ENCODE peak calls at places on chromosomes 5 and 9, in seven cellular contexts. L is ovary; R is IMR-90; E is endodermal cell; N is CD8-positive, alpha-beta memory T cell; I is right lobe of liver; M is endothelial cell of umbilical vein. U is an unnamed sample. For H3K4me1 and H3K36me3, the result is how much of the 10 kb centered on the place peaks cover.

GRCh38 chr5:84696651-84697050 is 312.0 kb upstream of the EDIL3 start:
- DNase-seq in R (peak), M (no peak), I (no peak), N (no peak), E (no peak), L (no peak), U (no peak)

GRCh38 chr5:139912804-139913203 is 117.2 kb downstream of the PSD2 start:
- DNase-seq in N (no peak), M (no peak), L (peak), E (no peak), R (no peak), I (no peak), U (no peak)

GRCh38 chr9:26026423-26027100 is 348.3 kb upstream of the TUSC1 start:
- DNase-seq in L (no peak), M (no peak), E (no peak), N (no peak), R (no peak), I (no peak), U (no peak)

GRCh38 chr9:61669352-61669751 is 479.5 kb downstream of the SPATA31A7 start:
- DNase-seq in N (no peak), I (no peak), L (no peak), R (no peak), E (no peak), M (no peak), U (no peak)

GRCh38 chr9:99299214-99300102 is 77.4 kb downstream of the SEC61B start:
- DNase-seq in N (no peak), L (no peak), I (no peak), R (peak), M (peak), E (peak), U (no peak)

GRCh38 chr5:4676934-4677333 is 463.2 kb upstream of the ADAMTS16 start:
- DNase-seq in R (no peak), I (no peak), M (no peak), L (no peak), E (no peak), N (no peak), U (no peak)

GRCh38 chr5:88269222-88269771 is 652 bp upstream of the TMEM161B start:
- DNase-seq in N (no peak), M (peak), I (no peak), E (no peak), L (peak), R (peak), U (peak)

GRCh38 chr5:165321912-165322311 is 1816.5 kb downstream of the MAT2B start:
- DNase-seq in N (no peak), I (no peak), L (no peak), E (no peak), R (peak), M (peak), U (no peak)

GRCh38 chr9:91775011-91775707 is 174.9 kb downstream of the ROR2 start:
- DNase-seq in M (peak), L (peak), E (peak), I (peak), N (peak), R (peak), U (peak)

GRCh38 chr5:38607930-38608545 is 51.6 kb upstream of the LIFR start:
- DNase-seq in N (no peak), R (peak), E (no peak), L (no peak), M (peak), I (no peak), U (no peak)

GRCh38 chr9:115649991-115650472 is 503.6 kb upstream of the PAPPA start:
- DNase-seq in L (no peak), M (peak), I (peak), N (no peak), R (peak), E (no peak), U (peak)

GRCh38 chr5:32283539-32284377 is 29.0 kb downstream of the MTMR12 start:
- DNase-seq in R (peak), L (no peak), I (no peak), E (no peak), N (no peak), M (peak), U (no peak)

GRCh38 chr9:87108639-87109038 is 161.3 kb upstream of the GAS1 start:
- DNase-seq in N (no peak), L (peak), E (no peak), M (no peak), R (no peak), I (no peak), U (no peak)

GRCh38 chr5:124698774-124699173 is 47.7 kb downstream of the ZNF608 start:
- DNase-seq in M (no peak), N (no peak), R (peak), L (no peak), E (no peak), I (no peak), U (no peak)

GRCh38 chr9:8533681-8534080 is 734.1 kb upstream of the DMAC1 start:
- DNase-seq in M (no peak), N (no peak), R (no peak), L (no peak), I (no peak), E (no peak), U (no peak)

GRCh38 chr9:76912631-76913275 is 6.8 kb upstream of the PRUNE2 start:
- DNase-seq in L (no peak), M (no peak), R (peak), N (no peak), I (no peak), E (no peak), U (no peak)

GRCh38 chr5:5881294-5881693 is 458.8 kb downstream of the ICE1 start:
- DNase-seq in I (no peak), L (no peak), N (no peak), E (peak), R (no peak), M (no peak), U (no peak)

GRCh38 chr5:88250010-88250409 is 18.6 kb downstream of the TMEM161B start:
- DNase-seq in I (no peak), L (no peak), E (no peak), R (no peak), N (no peak), M (no peak), U (no peak)

GRCh38 chr9:76512826-76513225 is 53.8 kb downstream of the GCNT1 start:
- DNase-seq in M (no peak), N (no peak), R (peak), L (no peak), I (no peak), E (no peak), U (no peak)

GRCh38 chr5:163306421-163306820 is 131.0 kb upstream of the CCNG1 start:
- DNase-seq in R (no peak), I (no peak), E (no peak), N (no peak), M (peak), L (no peak), U (no peak)

GRCh38 chr5:139378101-139378825 is 4.8 kb downstream of the SLC23A1 start:
- DNase-seq in N (no peak), R (no peak), I (no peak), L (peak), M (no peak), E (peak), U (no peak)

GRCh38 chr5:111115229-111115628 is 23.1 kb downstream of the WDR36 start:
- DNase-seq in N (no peak), E (no peak), I (no peak), L (no peak), R (no peak), M (no peak), U (no peak)

GRCh38 chr5:133824661-133825254 is 143.7 kb downstream of the C5orf15 start:
- DNase-seq in L (no peak), N (no peak), E (no peak), R (no peak), M (no peak), I (peak), U (no peak)

GRCh38 chr5:174281855-174282254 is 236.3 kb downstream of the NSG2 start:
- DNase-seq in R (no peak), E (no peak), L (no peak), N (no peak), I (no peak), M (no peak), U (no peak)

GRCh38 chr9:127794001-127794791 is 8.4 kb downstream of the CDK9 start:
- DNase-seq in M (no peak), E (no peak), I (peak), N (no peak), L (no peak), R (no peak), U (no peak)
- H3K4me1 ChIP-seq in M (under half), E (under half), I (under half), N (under half), L (under half), R (under half), U (under half)

GRCh38 chr5:154758501-154758900 is 3.3 kb downstream of the LARP1 start:
- DNase-seq in I (no peak), N (no peak), E (no peak), R (peak), L (no peak), M (no peak), U (no peak)
- H3K4me3 ChIP-seq in I (no peak), N (peak), E (peak), R (peak), L (peak), M (peak), U (no peak)

GRCh38 chr9:136378171-136379002 is 4.9 kb upstream of the CARD9 start:
- DNase-seq in N (no peak), L (no peak), R (no peak), E (no peak), M (no peak), I (no peak), U (no peak)
- H3K36me3 ChIP-seq in N (under half), L (under half), R (under half), E (under half), M (under half), I (under half), U (under half)

DNA sequence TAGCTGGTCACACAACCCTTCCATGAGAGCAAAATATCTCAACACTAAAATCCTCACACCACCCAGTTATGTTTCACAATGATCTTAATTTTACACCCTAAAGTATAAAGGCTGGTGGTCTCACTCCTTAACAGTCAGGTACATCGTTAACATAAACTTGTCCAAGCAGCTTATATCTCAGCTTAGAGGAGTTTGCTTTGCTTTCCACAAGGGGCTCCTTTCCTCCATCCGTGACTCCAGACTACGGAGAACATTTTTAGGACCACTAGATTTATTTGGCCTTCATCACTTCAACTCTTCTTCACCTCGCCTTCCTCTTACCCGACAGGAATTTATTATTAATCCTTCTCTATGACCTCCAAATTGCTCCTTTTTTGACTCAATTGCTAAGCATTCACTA is 1014.1 kb upstream of the NUDT12 start:
- DNase-seq in E (no peak), L (no peak), N (no peak), R (no peak), M (no peak), I (no peak), U (no peak)
- H3K4me1 ChIP-seq in E (under half), L (under half), N (under half), R (under half), M (under half), I (under half), U (under half)

DNA sequence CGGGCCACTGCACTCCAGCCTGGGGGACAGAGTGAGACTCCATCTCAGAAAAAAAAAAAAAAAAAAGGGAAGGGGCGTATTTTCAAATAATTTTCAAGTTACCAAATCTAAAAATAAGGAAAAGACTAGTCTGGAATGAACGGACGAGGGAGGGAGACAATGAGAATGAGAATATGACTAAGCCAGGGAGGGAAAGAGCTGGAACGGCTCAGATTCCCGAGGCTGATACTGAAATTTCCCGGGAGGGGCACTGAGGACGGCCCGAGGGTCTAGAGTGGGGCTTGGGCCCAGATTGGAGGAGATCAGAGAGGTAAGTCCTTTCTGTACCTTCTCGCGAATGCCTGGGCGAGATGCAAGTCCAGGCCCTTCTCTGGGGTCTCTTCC is 3.4 kb upstream of the CCIN start:
- DNase-seq in M (peak), L (no peak), E (no peak), R (peak), I (no peak), N (no peak), U (no peak)
- H3K4me3 ChIP-seq in M (no peak), L (peak), E (no peak), R (peak), I (no peak), N (no peak), U (no peak)

U was measured in mucosa of descending colon.